ENCODE peak calls at places on chromosomes 2 and 18, in ten cellular contexts. X is NCI-H774, O is GM12865, A is neural crest cell, V is GM13976, T is GM23248, F is mucosa of gallbladder, I is uterus, Z is HCT116, D is pons. G is an unnamed sample.

GRCh38 chr2:241692448-241692847 is 5.8 kb upstream of the DTYMK start:
- DNase-seq in O (no peak), V (no peak), A (no peak), I (no peak), Z (no peak), X (no peak), T (peak), F (no peak), D (no peak), G (no peak)

GRCh38 chr2:45554073-45554742 is 56.9 kb downstream of the SRBD1 start:
- DNase-seq in I (no peak), F (no peak), D (no peak), X (no peak), O (no peak), T (peak), Z (no peak), A (no peak), V (no peak), G (no peak)

GRCh38 chr2:24183369-24184069 is 8.7 kb downstream of the FAM228A start:
- DNase-seq in I (no peak), O (no peak), Z (no peak), T (no peak), X (no peak), A (no peak), D (no peak), F (no peak), V (no peak), G (no peak)

GRCh38 chr2:3625186-3625585 is 30.3 kb downstream of the COLEC11 start:
- DNase-seq in O (no peak), V (no peak), T (no peak), F (no peak), A (no peak), I (peak), Z (no peak), D (no peak), X (no peak), G (peak)

GRCh38 chr2:1683297-1683696 is 61.0 kb downstream of the PXDN start:
- DNase-seq in X (no peak), T (no peak), O (no peak), A (no peak), I (no peak), Z (no peak), V (no peak), D (no peak), F (no peak), G (no peak)

GRCh38 chr2:171081649-171082111 is 79.0 kb downstream of the TLK1 start:
- DNase-seq in X (no peak), V (no peak), F (no peak), D (no peak), O (no peak), Z (no peak), I (no peak), A (no peak), T (no peak), G (no peak)

GRCh38 chr2:150224321-150224720 is 263.1 kb downstream of the RND3 start:
- DNase-seq in A (no peak), O (no peak), F (no peak), V (no peak), X (no peak), T (no peak), I (no peak), Z (no peak), D (no peak), G (no peak)

GRCh38 chr2:37350917-37351316 is 6.5 kb downstream of the QPCT start:
- DNase-seq in X (no peak), Z (no peak), T (peak), I (no peak), F (no peak), O (no peak), D (no peak), V (no peak), A (no peak), G (no peak)

GRCh38 chr2:68774569-68775271 is 40.1 kb downstream of the ARHGAP25 start:
- DNase-seq in A (no peak), T (no peak), V (peak), O (peak), D (peak), X (no peak), F (peak), I (peak), Z (no peak), G (peak)

GRCh38 chr2:233460726-233461431 is 105.7 kb downstream of the USP40 start:
- DNase-seq in X (peak), A (no peak), V (no peak), F (peak), Z (no peak), D (peak), I (no peak), O (no peak), T (no peak), G (no peak)

GRCh38 chr2:176002684-176003225 is 688 bp upstream of the LNPK start:
- DNase-seq in I (no peak), D (no peak), A (no peak), Z (no peak), X (peak), V (peak), O (peak), T (peak), F (no peak), G (peak)

GRCh38 chr2:134119117-134119671 is 134.7 kb upstream of the MGAT5 start:
- DNase-seq in X (no peak), Z (no peak), I (no peak), D (no peak), F (no peak), O (no peak), V (no peak), A (no peak), T (peak), G (no peak)

GRCh38 chr18:2910261-2910660 is 63.5 kb downstream of the EMILIN2 start:
- DNase-seq in A (no peak), V (no peak), T (no peak), X (no peak), Z (no peak), D (no peak), O (no peak), I (no peak), F (no peak), G (no peak)

GRCh38 chr2:190835303-190835930 is 45.2 kb upstream of the GLS start:
- DNase-seq in F (peak), D (no peak), I (peak), X (no peak), Z (no peak), O (no peak), T (peak), V (no peak), A (no peak), G (peak)

GRCh38 chr18:62485684-62486083 is 37.1 kb upstream of the ZCCHC2 start:
- DNase-seq in A (no peak), D (no peak), O (no peak), F (peak), I (no peak), T (peak), V (no peak), Z (peak), X (peak), G (no peak)

GRCh38 chr2:64766841-64767669 is 113.3 kb upstream of the SERTAD2 start:
- DNase-seq in I (no peak), F (no peak), D (peak), V (peak), A (no peak), X (no peak), O (peak), Z (no peak), T (peak), G (no peak)

GRCh38 chr2:11873346-11873745 is 126.9 kb downstream of the LPIN1 start:
- DNase-seq in O (no peak), V (no peak), F (no peak), D (no peak), I (no peak), Z (no peak), T (peak), X (no peak), A (no peak), G (peak)

G was measured in sigmoid colon.